ENCODE peak calls at places on chromosomes 2 and 18, in five cellular contexts. One of them, this sample, is unnamed.

GRCh38 chr18:5747678-5748077 is 147.6 kb downstream of the TMEM200C start:
- DNase-seq in right lobe of liver: no peak
- DNase-seq in IMR-90: no peak
- DNase-seq in body of pancreas: peak; percentile 70
- DNase-seq in HCT116: no peak
- DNase-seq in this sample: no peak

GRCh38 chr18:66534110-66534509 is 69.8 kb downstream of the CDH19 start:
- DNase-seq in right lobe of liver: no peak
- DNase-seq in IMR-90: no peak
- DNase-seq in body of pancreas: no peak
- DNase-seq in HCT116: no peak
- DNase-seq in this sample: no peak

GRCh38 chr18:12328179-12328823 is 20.3 kb downstream of the TUBB6 start:
- DNase-seq in right lobe of liver: no peak
- DNase-seq in IMR-90: no peak
- DNase-seq in body of pancreas: no peak
- DNase-seq in HCT116: no peak
- DNase-seq in this sample: no peak

GRCh38 chr2:53559302-53559967 is 208.2 kb upstream of the CHAC2 start:
- DNase-seq in right lobe of liver: no peak
- DNase-seq in IMR-90: no peak
- DNase-seq in body of pancreas: no peak
- DNase-seq in HCT116: peak; percentile 77
- DNase-seq in this sample: no peak

GRCh38 chr18:48834421-48835011 is 116.2 kb downstream of the SMAD7 start:
- DNase-seq in right lobe of liver: peak; percentile 66
- DNase-seq in IMR-90: peak; percentile 96
- DNase-seq in body of pancreas: peak; percentile 77
- DNase-seq in HCT116: peak; percentile 74
- DNase-seq in this sample: peak; percentile 87

GRCh38 chr2:163348843-163349395 is 386.9 kb downstream of the FIGN start:
- DNase-seq in right lobe of liver: no peak
- DNase-seq in IMR-90: peak; percentile 80
- DNase-seq in body of pancreas: peak; percentile 9
- DNase-seq in HCT116: peak; percentile 67
- DNase-seq in this sample: no peak

GRCh38 chr2:240123821-240124650 is 12.1 kb downstream of the COPS9 start:
- DNase-seq in right lobe of liver: no peak
- DNase-seq in IMR-90: no peak
- DNase-seq in body of pancreas: no peak
- DNase-seq in HCT116: no peak
- DNase-seq in this sample: peak; percentile 9

GRCh38 chr2:96685592-96686459 is 43.3 kb downstream of the FER1L5 start:
- DNase-seq in right lobe of liver: no peak
- DNase-seq in IMR-90: no peak
- DNase-seq in body of pancreas: no peak
- DNase-seq in HCT116: no peak
- DNase-seq in this sample: peak; percentile 44

GRCh38 chr2:150479075-150479915 is 8.2 kb downstream of the RND3 start:
- DNase-seq in right lobe of liver: no peak
- DNase-seq in IMR-90: peak; percentile 60
- DNase-seq in body of pancreas: no peak
- DNase-seq in HCT116: no peak
- DNase-seq in this sample: no peak

GRCh38 chr2:58608146-58608545 is 367.0 kb upstream of the FANCL start:
- DNase-seq in right lobe of liver: no peak
- DNase-seq in IMR-90: no peak
- DNase-seq in body of pancreas: no peak
- DNase-seq in HCT116: no peak
- DNase-seq in this sample: no peak

GRCh38 chr2:230953843-230954242 is 28.8 kb upstream of the GPR55 start:
- DNase-seq in right lobe of liver: no peak
- DNase-seq in IMR-90: no peak
- DNase-seq in body of pancreas: no peak
- DNase-seq in HCT116: no peak
- DNase-seq in this sample: no peak

GRCh38 chr2:29611850-29612249 is 309.5 kb downstream of the ALK start:
- DNase-seq in right lobe of liver: no peak
- DNase-seq in IMR-90: no peak
- DNase-seq in body of pancreas: no peak
- DNase-seq in HCT116: no peak
- DNase-seq in this sample: no peak

GRCh38 chr18:57657566-57657965 is 35.9 kb upstream of the NARS1 start:
- DNase-seq in right lobe of liver: no peak
- DNase-seq in IMR-90: no peak
- DNase-seq in body of pancreas: no peak
- DNase-seq in HCT116: no peak
- DNase-seq in this sample: no peak

GRCh38 chr2:118812530-118812929 is 34.9 kb downstream of the EN1 start:
- DNase-seq in right lobe of liver: no peak
- DNase-seq in IMR-90: no peak
- DNase-seq in body of pancreas: no peak
- DNase-seq in HCT116: no peak
- DNase-seq in this sample: no peak

GRCh38 chr2:118811514-118811913 is 35.9 kb downstream of the EN1 start:
- DNase-seq in right lobe of liver: no peak
- DNase-seq in IMR-90: no peak
- DNase-seq in body of pancreas: no peak
- DNase-seq in HCT116: no peak
- DNase-seq in this sample: no peak

GRCh38 chr2:118815314-118815713 is 32.1 kb downstream of the EN1 start:
- DNase-seq in right lobe of liver: no peak
- DNase-seq in IMR-90: no peak
- DNase-seq in body of pancreas: no peak
- DNase-seq in HCT116: no peak
- DNase-seq in this sample: no peak

GRCh38 chr2:118814368-118814767 is 33.1 kb downstream of the EN1 start:
- DNase-seq in right lobe of liver: no peak
- DNase-seq in IMR-90: no peak
- DNase-seq in body of pancreas: no peak
- DNase-seq in HCT116: no peak
- DNase-seq in this sample: no peak

DNA sequence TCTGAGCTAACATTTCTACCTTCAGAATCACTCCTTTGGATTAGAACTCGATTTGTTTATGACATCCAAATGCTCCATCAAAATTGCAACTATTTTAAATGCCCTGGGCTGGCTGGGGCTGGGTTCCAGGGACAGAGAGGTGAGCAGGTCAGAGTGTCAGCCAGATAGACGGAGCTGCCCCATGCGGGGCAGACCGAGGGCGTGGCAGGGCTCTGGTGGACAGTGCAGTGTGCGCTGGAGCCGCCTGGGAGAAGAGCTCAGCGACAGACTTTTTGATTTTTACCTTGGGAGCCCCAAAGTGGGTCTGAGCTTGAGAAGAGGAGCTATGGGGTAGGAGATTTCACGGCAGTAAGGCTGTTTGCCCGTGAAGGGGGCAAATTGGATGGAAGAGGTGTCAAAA is 33.8 kb downstream of the EN1 start:
- DNase-seq in right lobe of liver: no peak
- DNase-seq in IMR-90: no peak
- DNase-seq in body of pancreas: no peak
- DNase-seq in HCT116: no peak
- DNase-seq in this sample: no peak
- H3K27me3 ChIP-seq in right lobe of liver: no peaks in the 10 kb centered on the region
- H3K27me3 ChIP-seq in IMR-90: peaks cover 17% of the 10 kb centered on the region
- H3K27me3 ChIP-seq in body of pancreas: no peaks in the 10 kb centered on the region
- H3K27me3 ChIP-seq in HCT116: peaks cover 47% of the 10 kb centered on the region
- H3K27me3 ChIP-seq in this sample: no peaks in the 10 kb centered on the region

GRCh38 chr2:227414846-227415245 is 27.1 kb upstream of the SCYGR1 start:
- DNase-seq in right lobe of liver: no peak
- DNase-seq in IMR-90: peak; percentile 66
- DNase-seq in body of pancreas: no peak
- DNase-seq in HCT116: no peak
- DNase-seq in this sample: no peak

GRCh38 chr2:227411320-227411989 is 23.7 kb upstream of the SCYGR1 start:
- DNase-seq in right lobe of liver: no peak
- DNase-seq in IMR-90: peak; percentile 39
- DNase-seq in body of pancreas: no peak
- DNase-seq in HCT116: no peak
- DNase-seq in this sample: no peak

GRCh38 chr2:227411990-227412350 is 24.2 kb upstream of the SCYGR1 start:
- DNase-seq in right lobe of liver: no peak
- DNase-seq in IMR-90: peak; percentile 36
- DNase-seq in body of pancreas: no peak
- DNase-seq in HCT116: no peak
- DNase-seq in this sample: no peak

GRCh38 chr2:227412877-227413276 is 25.1 kb upstream of the SCYGR1 start:
- DNase-seq in right lobe of liver: no peak
- DNase-seq in IMR-90: no peak
- DNase-seq in body of pancreas: no peak
- DNase-seq in HCT116: no peak
- DNase-seq in this sample: no peak

GRCh38 chr2:227413371-227413770 is 25.6 kb upstream of the SCYGR1 start:
- DNase-seq in right lobe of liver: no peak
- DNase-seq in IMR-90: no peak
- DNase-seq in body of pancreas: no peak
- DNase-seq in HCT116: no peak
- DNase-seq in this sample: no peak
- TF ChIP-seq POLR2A in right lobe of liver: no peak
- TF ChIP-seq POLR2A in IMR-90: no peak
- TF ChIP-seq POLR2A in body of pancreas: no peak
- TF ChIP-seq POLR2A in HCT116: no peak
- TF ChIP-seq POLR2A in this sample: no peak

DNA sequence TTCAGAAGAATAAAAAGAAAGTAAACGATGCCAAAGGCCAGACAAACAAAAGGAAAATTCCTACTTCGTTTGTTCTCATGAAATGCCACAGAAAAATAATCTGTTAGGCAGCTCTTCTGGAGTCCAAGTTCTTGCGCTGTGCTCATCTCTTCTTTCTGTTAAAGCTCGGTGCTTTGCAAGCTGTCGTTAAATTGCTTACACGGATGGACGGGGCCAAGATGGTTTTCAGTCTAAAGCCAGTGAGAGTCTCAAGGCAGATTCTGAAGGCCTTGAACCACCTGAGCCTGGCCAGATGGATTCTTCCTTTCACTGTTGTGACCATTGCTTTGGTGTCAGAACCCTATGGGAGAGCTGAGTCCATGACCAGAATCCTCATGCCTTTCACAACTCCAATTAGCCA is 97.6 kb upstream of the RMDN2 start:
- DNase-seq in right lobe of liver: no peak
- DNase-seq in IMR-90: no peak
- DNase-seq in body of pancreas: no peak
- DNase-seq in HCT116: no peak
- DNase-seq in this sample: no peak
- H3K27ac ChIP-seq in right lobe of liver: no peak overlapping the region
- H3K27ac ChIP-seq in IMR-90: peak overlapping the region; percentile 79
- H3K27ac ChIP-seq in body of pancreas: no peak overlapping the region
- H3K27ac ChIP-seq in HCT116: no peak overlapping the region
- H3K27ac ChIP-seq in this sample: no peak overlapping the region

GRCh38 chr18:9708057-9708881 is at the start of gene RAB31:
- DNase-seq in right lobe of liver: peak; percentile 68
- DNase-seq in IMR-90: peak; percentile 72
- DNase-seq in body of pancreas: peak; percentile 61
- DNase-seq in HCT116: no peak
- DNase-seq in this sample: peak; percentile 69
- H3K27me3 ChIP-seq in right lobe of liver: no peaks in the 10 kb centered on the region
- H3K27me3 ChIP-seq in IMR-90: no peaks in the 10 kb centered on the region
- H3K27me3 ChIP-seq in body of pancreas: no peaks in the 10 kb centered on the region
- H3K27me3 ChIP-seq in HCT116: no peaks in the 10 kb centered on the region
- H3K27me3 ChIP-seq in this sample: peaks cover 11% of the 10 kb centered on the region

GRCh38 chr2:219286436-219287115 is 7.4 kb downstream of the DNAJB2 start:
- DNase-seq in right lobe of liver: no peak
- DNase-seq in IMR-90: no peak
- DNase-seq in body of pancreas: no peak
- DNase-seq in HCT116: no peak
- DNase-seq in this sample: peak; percentile 13
- TF ChIP-seq POLR2A in right lobe of liver: no peak
- TF ChIP-seq POLR2A in IMR-90: no peak
- TF ChIP-seq POLR2A in body of pancreas: no peak
- TF ChIP-seq POLR2A in HCT116: no peak
- TF ChIP-seq POLR2A in this sample: no peak

GRCh38 chr18:3873698-3874495 is 423.9 kb downstream of the TGIF1 start:
- DNase-seq in right lobe of liver: no peak
- DNase-seq in IMR-90: no peak
- DNase-seq in body of pancreas: no peak
- DNase-seq in HCT116: no peak
- DNase-seq in this sample: no peak

GRCh38 chr18:3873211-3873610 is 423.2 kb downstream of the TGIF1 start:
- DNase-seq in right lobe of liver: no peak
- DNase-seq in IMR-90: no peak
- DNase-seq in body of pancreas: no peak
- DNase-seq in HCT116: no peak
- DNase-seq in this sample: no peak

GRCh38 chr18:3870914-3871313 is 420.9 kb downstream of the TGIF1 start:
- DNase-seq in right lobe of liver: no peak
- DNase-seq in IMR-90: no peak
- DNase-seq in body of pancreas: no peak
- DNase-seq in HCT116: no peak
- DNase-seq in this sample: no peak

GRCh38 chr18:3871687-3872086 is 421.7 kb downstream of the TGIF1 start:
- DNase-seq in right lobe of liver: no peak
- DNase-seq in IMR-90: no peak
- DNase-seq in body of pancreas: no peak
- DNase-seq in HCT116: no peak
- DNase-seq in this sample: no peak

DNA sequence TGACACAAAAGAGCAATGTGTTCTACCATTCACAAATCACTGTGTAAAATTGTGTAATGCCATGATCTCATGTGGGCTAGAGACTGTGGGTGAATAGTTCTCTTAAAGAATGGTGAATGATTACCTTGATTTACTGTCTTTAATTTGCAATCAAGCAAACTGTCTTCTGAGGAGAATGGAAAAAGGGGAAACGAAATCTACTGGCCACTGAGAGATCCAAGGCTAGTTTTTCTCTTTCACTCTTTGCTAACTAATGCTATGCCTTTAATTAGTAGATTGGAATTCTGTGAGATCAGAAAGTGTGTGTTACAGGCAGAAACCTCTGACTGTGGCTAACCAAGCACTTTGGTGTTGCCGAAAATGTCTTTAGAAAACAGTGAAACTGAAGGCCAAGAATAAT is 422.7 kb downstream of the TGIF1 start:
- DNase-seq in right lobe of liver: no peak
- DNase-seq in IMR-90: no peak
- DNase-seq in body of pancreas: no peak
- DNase-seq in HCT116: no peak
- DNase-seq in this sample: no peak
- H3K27ac ChIP-seq in right lobe of liver: no peak overlapping the region
- H3K27ac ChIP-seq in IMR-90: no peak overlapping the region
- H3K27ac ChIP-seq in body of pancreas: no peak overlapping the region
- H3K27ac ChIP-seq in HCT116: no peak overlapping the region
- H3K27ac ChIP-seq in this sample: no peak overlapping the region

DNA sequence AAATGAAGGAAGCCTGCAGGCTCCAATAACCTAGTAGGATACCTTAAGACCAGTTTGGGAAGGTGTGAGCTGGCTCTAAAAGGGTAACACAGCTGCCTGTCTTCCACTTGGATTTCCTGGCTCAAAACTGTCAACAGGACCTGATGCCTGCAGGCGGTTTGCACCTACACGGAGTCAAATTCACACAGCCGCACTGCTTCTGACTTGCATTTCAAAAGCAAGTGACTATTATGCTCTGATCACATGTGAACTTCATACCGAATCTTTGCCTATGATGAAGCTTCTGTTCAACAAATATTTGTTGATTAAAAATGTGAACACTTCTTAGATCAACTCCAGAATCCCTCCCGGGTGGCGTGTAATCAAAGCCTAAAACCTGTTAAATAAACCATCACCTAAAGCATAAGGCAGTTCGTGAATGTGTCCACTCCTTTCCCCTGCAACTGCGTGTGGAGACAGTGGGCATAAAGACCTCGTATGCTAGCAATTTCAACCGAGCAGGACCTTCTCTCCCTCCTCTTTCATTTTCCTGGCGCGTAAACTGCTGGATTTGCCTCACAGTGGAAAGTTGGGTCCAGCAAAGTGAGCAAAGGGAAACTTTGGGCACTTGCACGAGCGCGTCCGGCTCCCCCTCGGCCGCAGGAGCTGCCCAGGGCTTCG is 784 bp downstream of the CRACDL start:
- DNase-seq in right lobe of liver: no peak
- DNase-seq in IMR-90: no peak
- DNase-seq in body of pancreas: no peak
- DNase-seq in HCT116: no peak
- DNase-seq in this sample: no peak
- H3K27me3 ChIP-seq in right lobe of liver: no peaks in the 10 kb centered on the region
- H3K27me3 ChIP-seq in IMR-90: peaks cover 62% of the 10 kb centered on the region
- H3K27me3 ChIP-seq in body of pancreas: no peaks in the 10 kb centered on the region
- H3K27me3 ChIP-seq in HCT116: no peaks in the 10 kb centered on the region
- H3K27me3 ChIP-seq in this sample: no peaks in the 10 kb centered on the region